ENCODE peak calls at places on chromosomes 6 and 20, in seven cellular contexts. One of them, this sample, is unnamed.
A peak's percentile ranks its signal among the peaks of the same experiment; 100 is the strongest.

GRCh38 chr6:44072959-44073611 is 54.2 kb downstream of the MRPL14 start:
- DNase-seq in T-cell: peak; percentile 62
- DNase-seq in germinal center: peak; percentile 91
- DNase-seq in smooth muscle cell of the brain vasculature: no peak
- DNase-seq in naive thymus-derived CD4-positive, alpha-beta T cell: peak; percentile 81
- DNase-seq in stimulated activated effector memory CD8-positive, alpha-beta T cell treated with anti-CD3 and anti-CD28 coated beads, Interleukin-12 subunit alpha, Interleukin-12 subunit beta, amount 100 ng/mL, for 72 hours: peak; percentile 82
- DNase-seq in CD4-positive, CD25-positive, alpha-beta regulatory T cell: peak; percentile 76
- DNase-seq in this sample: peak; percentile 89

GRCh38 chr6:22298393-22299010 is 1.7 kb upstream of the PRL start:
- DNase-seq in smooth muscle cell of the brain vasculature: no peak
- DNase-seq in CD4-positive, CD25-positive, alpha-beta regulatory T cell: no peak
- DNase-seq in naive thymus-derived CD4-positive, alpha-beta T cell: no peak
- DNase-seq in T-cell: no peak
- DNase-seq in stimulated activated effector memory CD8-positive, alpha-beta T cell treated with anti-CD3 and anti-CD28 coated beads, Interleukin-12 subunit alpha, Interleukin-12 subunit beta, amount 100 ng/mL, for 72 hours: no peak
- DNase-seq in germinal center: no peak
- DNase-seq in this sample: no peak

GRCh38 chr6:156350337-156350736 is 426.8 kb upstream of the ARID1B start:
- DNase-seq in CD4-positive, CD25-positive, alpha-beta regulatory T cell: no peak
- DNase-seq in germinal center: no peak
- DNase-seq in stimulated activated effector memory CD8-positive, alpha-beta T cell treated with anti-CD3 and anti-CD28 coated beads, Interleukin-12 subunit alpha, Interleukin-12 subunit beta, amount 100 ng/mL, for 72 hours: no peak
- DNase-seq in T-cell: no peak
- DNase-seq in smooth muscle cell of the brain vasculature: no peak
- DNase-seq in naive thymus-derived CD4-positive, alpha-beta T cell: no peak
- DNase-seq in this sample: no peak

GRCh38 chr20:62232194-62232593 is 6.1 kb upstream of the OSBPL2 start:
- DNase-seq in germinal center: no peak
- DNase-seq in stimulated activated effector memory CD8-positive, alpha-beta T cell treated with anti-CD3 and anti-CD28 coated beads, Interleukin-12 subunit alpha, Interleukin-12 subunit beta, amount 100 ng/mL, for 72 hours: no peak
- DNase-seq in smooth muscle cell of the brain vasculature: no peak
- DNase-seq in T-cell: no peak
- DNase-seq in naive thymus-derived CD4-positive, alpha-beta T cell: no peak
- DNase-seq in CD4-positive, CD25-positive, alpha-beta regulatory T cell: no peak
- DNase-seq in this sample: no peak

GRCh38 chr6:47524136-47524840 is 46.7 kb downstream of the CD2AP start:
- DNase-seq in germinal center: no peak
- DNase-seq in naive thymus-derived CD4-positive, alpha-beta T cell: no peak
- DNase-seq in smooth muscle cell of the brain vasculature: no peak
- DNase-seq in stimulated activated effector memory CD8-positive, alpha-beta T cell treated with anti-CD3 and anti-CD28 coated beads, Interleukin-12 subunit alpha, Interleukin-12 subunit beta, amount 100 ng/mL, for 72 hours: no peak
- DNase-seq in CD4-positive, CD25-positive, alpha-beta regulatory T cell: no peak
- DNase-seq in T-cell: no peak
- DNase-seq in this sample: no peak

GRCh38 chr6:132063738-132064137 is 112.6 kb upstream of the CCN2 start:
- DNase-seq in stimulated activated effector memory CD8-positive, alpha-beta T cell treated with anti-CD3 and anti-CD28 coated beads, Interleukin-12 subunit alpha, Interleukin-12 subunit beta, amount 100 ng/mL, for 72 hours: no peak
- DNase-seq in T-cell: no peak
- DNase-seq in smooth muscle cell of the brain vasculature: no peak
- DNase-seq in germinal center: no peak
- DNase-seq in CD4-positive, CD25-positive, alpha-beta regulatory T cell: no peak
- DNase-seq in naive thymus-derived CD4-positive, alpha-beta T cell: no peak
- DNase-seq in this sample: no peak

GRCh38 chr6:45902984-45903383 is 112.7 kb downstream of the CLIC5 start:
- DNase-seq in naive thymus-derived CD4-positive, alpha-beta T cell: no peak
- DNase-seq in smooth muscle cell of the brain vasculature: no peak
- DNase-seq in stimulated activated effector memory CD8-positive, alpha-beta T cell treated with anti-CD3 and anti-CD28 coated beads, Interleukin-12 subunit alpha, Interleukin-12 subunit beta, amount 100 ng/mL, for 72 hours: peak; percentile 23
- DNase-seq in germinal center: no peak
- DNase-seq in T-cell: no peak
- DNase-seq in CD4-positive, CD25-positive, alpha-beta regulatory T cell: no peak
- DNase-seq in this sample: no peak

GRCh38 chr20:44576297-44576696 is 6.1 kb upstream of the PKIG start:
- DNase-seq in CD4-positive, CD25-positive, alpha-beta regulatory T cell: peak; percentile 34
- DNase-seq in smooth muscle cell of the brain vasculature: no peak
- DNase-seq in T-cell: no peak
- DNase-seq in stimulated activated effector memory CD8-positive, alpha-beta T cell treated with anti-CD3 and anti-CD28 coated beads, Interleukin-12 subunit alpha, Interleukin-12 subunit beta, amount 100 ng/mL, for 72 hours: no peak
- DNase-seq in naive thymus-derived CD4-positive, alpha-beta T cell: peak; percentile 3
- DNase-seq in germinal center: peak; percentile 54
- DNase-seq in this sample: no peak

GRCh38 chr20:61739086-61739831 is 326.4 kb downstream of the TAF4 start:
- DNase-seq in smooth muscle cell of the brain vasculature: no peak
- DNase-seq in naive thymus-derived CD4-positive, alpha-beta T cell: no peak
- DNase-seq in germinal center: no peak
- DNase-seq in T-cell: no peak
- DNase-seq in stimulated activated effector memory CD8-positive, alpha-beta T cell treated with anti-CD3 and anti-CD28 coated beads, Interleukin-12 subunit alpha, Interleukin-12 subunit beta, amount 100 ng/mL, for 72 hours: no peak
- DNase-seq in CD4-positive, CD25-positive, alpha-beta regulatory T cell: no peak
- DNase-seq in this sample: no peak

GRCh38 chr6:131054392-131055250 is 8.4 kb downstream of the EPB41L2 start:
- DNase-seq in germinal center: no peak
- DNase-seq in T-cell: no peak
- DNase-seq in smooth muscle cell of the brain vasculature: no peak
- DNase-seq in stimulated activated effector memory CD8-positive, alpha-beta T cell treated with anti-CD3 and anti-CD28 coated beads, Interleukin-12 subunit alpha, Interleukin-12 subunit beta, amount 100 ng/mL, for 72 hours: no peak
- DNase-seq in naive thymus-derived CD4-positive, alpha-beta T cell: no peak
- DNase-seq in CD4-positive, CD25-positive, alpha-beta regulatory T cell: no peak
- DNase-seq in this sample: no peak

GRCh38 chr20:51456511-51457280 is 85.8 kb downstream of the NFATC2 start:
- DNase-seq in T-cell: no peak
- DNase-seq in germinal center: no peak
- DNase-seq in stimulated activated effector memory CD8-positive, alpha-beta T cell treated with anti-CD3 and anti-CD28 coated beads, Interleukin-12 subunit alpha, Interleukin-12 subunit beta, amount 100 ng/mL, for 72 hours: no peak
- DNase-seq in CD4-positive, CD25-positive, alpha-beta regulatory T cell: no peak
- DNase-seq in naive thymus-derived CD4-positive, alpha-beta T cell: no peak
- DNase-seq in smooth muscle cell of the brain vasculature: peak; percentile 88
- DNase-seq in this sample: no peak

GRCh38 chr6:170532867-170533488 is 20.1 kb downstream of the PSMB1 start:
- DNase-seq in naive thymus-derived CD4-positive, alpha-beta T cell: no peak
- DNase-seq in stimulated activated effector memory CD8-positive, alpha-beta T cell treated with anti-CD3 and anti-CD28 coated beads, Interleukin-12 subunit alpha, Interleukin-12 subunit beta, amount 100 ng/mL, for 72 hours: no peak
- DNase-seq in smooth muscle cell of the brain vasculature: no peak
- DNase-seq in germinal center: no peak
- DNase-seq in CD4-positive, CD25-positive, alpha-beta regulatory T cell: no peak
- DNase-seq in T-cell: no peak
- DNase-seq in this sample: no peak

GRCh38 chr6:150528648-150529285 is 70.9 kb upstream of the PLEKHG1 start:
- DNase-seq in smooth muscle cell of the brain vasculature: peak; percentile 41
- DNase-seq in germinal center: peak; percentile 54
- DNase-seq in CD4-positive, CD25-positive, alpha-beta regulatory T cell: no peak
- DNase-seq in T-cell: no peak
- DNase-seq in stimulated activated effector memory CD8-positive, alpha-beta T cell treated with anti-CD3 and anti-CD28 coated beads, Interleukin-12 subunit alpha, Interleukin-12 subunit beta, amount 100 ng/mL, for 72 hours: no peak
- DNase-seq in naive thymus-derived CD4-positive, alpha-beta T cell: no peak
- DNase-seq in this sample: no peak

GRCh38 chr6:163485388-163485851 is 70.9 kb downstream of the QKI start:
- DNase-seq in stimulated activated effector memory CD8-positive, alpha-beta T cell treated with anti-CD3 and anti-CD28 coated beads, Interleukin-12 subunit alpha, Interleukin-12 subunit beta, amount 100 ng/mL, for 72 hours: no peak
- DNase-seq in germinal center: no peak
- DNase-seq in smooth muscle cell of the brain vasculature: no peak
- DNase-seq in naive thymus-derived CD4-positive, alpha-beta T cell: no peak
- DNase-seq in CD4-positive, CD25-positive, alpha-beta regulatory T cell: no peak
- DNase-seq in T-cell: no peak
- DNase-seq in this sample: no peak

GRCh38 chr6:143394351-143394750 is 56.1 kb downstream of the ADAT2 start:
- DNase-seq in naive thymus-derived CD4-positive, alpha-beta T cell: no peak
- DNase-seq in stimulated activated effector memory CD8-positive, alpha-beta T cell treated with anti-CD3 and anti-CD28 coated beads, Interleukin-12 subunit alpha, Interleukin-12 subunit beta, amount 100 ng/mL, for 72 hours: no peak
- DNase-seq in T-cell: no peak
- DNase-seq in CD4-positive, CD25-positive, alpha-beta regulatory T cell: no peak
- DNase-seq in germinal center: no peak
- DNase-seq in smooth muscle cell of the brain vasculature: no peak
- DNase-seq in this sample: no peak

GRCh38 chr6:155832596-155832995 is 377.0 kb upstream of the NOX3 start:
- DNase-seq in stimulated activated effector memory CD8-positive, alpha-beta T cell treated with anti-CD3 and anti-CD28 coated beads, Interleukin-12 subunit alpha, Interleukin-12 subunit beta, amount 100 ng/mL, for 72 hours: no peak
- DNase-seq in smooth muscle cell of the brain vasculature: no peak
- DNase-seq in T-cell: no peak
- DNase-seq in germinal center: no peak
- DNase-seq in naive thymus-derived CD4-positive, alpha-beta T cell: no peak
- DNase-seq in CD4-positive, CD25-positive, alpha-beta regulatory T cell: peak; percentile 4
- DNase-seq in this sample: no peak

GRCh38 chr6:45026003-45026516 is 302.1 kb upstream of the RUNX2 start:
- DNase-seq in smooth muscle cell of the brain vasculature: no peak
- DNase-seq in stimulated activated effector memory CD8-positive, alpha-beta T cell treated with anti-CD3 and anti-CD28 coated beads, Interleukin-12 subunit alpha, Interleukin-12 subunit beta, amount 100 ng/mL, for 72 hours: no peak
- DNase-seq in naive thymus-derived CD4-positive, alpha-beta T cell: no peak
- DNase-seq in T-cell: no peak
- DNase-seq in CD4-positive, CD25-positive, alpha-beta regulatory T cell: no peak
- DNase-seq in germinal center: no peak
- DNase-seq in this sample: no peak

GRCh38 chr6:98836025-98836961 is 1.9 kb downstream of the POU3F2 start:
- DNase-seq in smooth muscle cell of the brain vasculature: no peak
- DNase-seq in stimulated activated effector memory CD8-positive, alpha-beta T cell treated with anti-CD3 and anti-CD28 coated beads, Interleukin-12 subunit alpha, Interleukin-12 subunit beta, amount 100 ng/mL, for 72 hours: no peak
- DNase-seq in CD4-positive, CD25-positive, alpha-beta regulatory T cell: no peak
- DNase-seq in T-cell: no peak
- DNase-seq in germinal center: no peak
- DNase-seq in naive thymus-derived CD4-positive, alpha-beta T cell: no peak
- DNase-seq in this sample: no peak

GRCh38 chr20:49318430-49319203 is 40.8 kb upstream of the ZNFX1 start:
- DNase-seq in CD4-positive, CD25-positive, alpha-beta regulatory T cell: peak; percentile 47
- DNase-seq in smooth muscle cell of the brain vasculature: no peak
- DNase-seq in germinal center: no peak
- DNase-seq in naive thymus-derived CD4-positive, alpha-beta T cell: no peak
- DNase-seq in T-cell: no peak
- DNase-seq in stimulated activated effector memory CD8-positive, alpha-beta T cell treated with anti-CD3 and anti-CD28 coated beads, Interleukin-12 subunit alpha, Interleukin-12 subunit beta, amount 100 ng/mL, for 72 hours: peak; percentile 55
- DNase-seq in this sample: no peak

GRCh38 chr6:3293271-3294155 is 34.8 kb downstream of the PSMG4 start:
- DNase-seq in T-cell: no peak
- DNase-seq in CD4-positive, CD25-positive, alpha-beta regulatory T cell: no peak
- DNase-seq in germinal center: no peak
- DNase-seq in naive thymus-derived CD4-positive, alpha-beta T cell: no peak
- DNase-seq in smooth muscle cell of the brain vasculature: no peak
- DNase-seq in stimulated activated effector memory CD8-positive, alpha-beta T cell treated with anti-CD3 and anti-CD28 coated beads, Interleukin-12 subunit alpha, Interleukin-12 subunit beta, amount 100 ng/mL, for 72 hours: no peak
- DNase-seq in this sample: no peak

GRCh38 chr6:10441004-10441654 is 26.3 kb upstream of the TFAP2A start:
- DNase-seq in smooth muscle cell of the brain vasculature: no peak
- DNase-seq in naive thymus-derived CD4-positive, alpha-beta T cell: no peak
- DNase-seq in stimulated activated effector memory CD8-positive, alpha-beta T cell treated with anti-CD3 and anti-CD28 coated beads, Interleukin-12 subunit alpha, Interleukin-12 subunit beta, amount 100 ng/mL, for 72 hours: no peak
- DNase-seq in T-cell: no peak
- DNase-seq in germinal center: no peak
- DNase-seq in CD4-positive, CD25-positive, alpha-beta regulatory T cell: no peak
- DNase-seq in this sample: no peak

GRCh38 chr6:159601211-159601610 is 91.8 kb downstream of the SOD2 start:
- DNase-seq in germinal center: no peak
- DNase-seq in T-cell: no peak
- DNase-seq in CD4-positive, CD25-positive, alpha-beta regulatory T cell: no peak
- DNase-seq in stimulated activated effector memory CD8-positive, alpha-beta T cell treated with anti-CD3 and anti-CD28 coated beads, Interleukin-12 subunit alpha, Interleukin-12 subunit beta, amount 100 ng/mL, for 72 hours: no peak
- DNase-seq in smooth muscle cell of the brain vasculature: no peak
- DNase-seq in naive thymus-derived CD4-positive, alpha-beta T cell: no peak
- DNase-seq in this sample: no peak

GRCh38 chr6:48883116-48883515 is 579.9 kb downstream of the MMUT start:
- DNase-seq in smooth muscle cell of the brain vasculature: no peak
- DNase-seq in CD4-positive, CD25-positive, alpha-beta regulatory T cell: no peak
- DNase-seq in naive thymus-derived CD4-positive, alpha-beta T cell: no peak
- DNase-seq in stimulated activated effector memory CD8-positive, alpha-beta T cell treated with anti-CD3 and anti-CD28 coated beads, Interleukin-12 subunit alpha, Interleukin-12 subunit beta, amount 100 ng/mL, for 72 hours: no peak
- DNase-seq in germinal center: no peak
- DNase-seq in T-cell: no peak
- DNase-seq in this sample: no peak

GRCh38 chr6:53171605-53172467 is 23.2 kb upstream of the GCM1 start:
- DNase-seq in germinal center: peak; percentile 85
- DNase-seq in stimulated activated effector memory CD8-positive, alpha-beta T cell treated with anti-CD3 and anti-CD28 coated beads, Interleukin-12 subunit alpha, Interleukin-12 subunit beta, amount 100 ng/mL, for 72 hours: peak; percentile 98
- DNase-seq in naive thymus-derived CD4-positive, alpha-beta T cell: peak; percentile 89
- DNase-seq in CD4-positive, CD25-positive, alpha-beta regulatory T cell: peak; percentile 82
- DNase-seq in smooth muscle cell of the brain vasculature: peak; percentile 65
- DNase-seq in T-cell: peak; percentile 87
- DNase-seq in this sample: peak; percentile 83

This sample was measured in GM06990.